ENCODE peak calls at places on chromosomes 7 and 10, in ten cellular contexts. Y, N, E, S, D, U, I, R, A and L are unnamed samples.
A peak's percentile ranks its signal among the peaks of the same experiment; 100 is the strongest.

GRCh38 chr10:14200645-14201534 is 129.8 kb downstream of the FRMD4A start:
- DNase-seq in D (no peak), N (peak; percentile 26), U (peak; percentile 8), I (no peak), E (no peak), R (peak; percentile 85), Y (no peak), S (no peak), A (no peak), L (no peak)

GRCh38 chr7:17498230-17498629 is 199.8 kb downstream of the AHR start:
- DNase-seq in D (no peak), E (no peak), R (no peak), I (no peak), A (no peak), Y (no peak), S (no peak), U (no peak), N (no peak), L (no peak)

GRCh38 chr10:70866424-70866823 is 21.9 kb downstream of the PCBD1 start:
- DNase-seq in R (no peak), E (no peak), S (peak; percentile 70), I (no peak), Y (no peak), D (no peak), N (no peak), A (no peak), U (no peak), L (no peak)

GRCh38 chr7:142800699-142801260 is 30.0 kb downstream of the PRSS2 start:
- DNase-seq in R (no peak), N (no peak), S (no peak), I (no peak), A (peak; percentile 28), Y (no peak), U (no peak), E (no peak), D (no peak), L (no peak)

GRCh38 chr7:73986158-73986631 is 41.8 kb upstream of the ELN start:
- DNase-seq in Y (peak; percentile 27), A (no peak), E (no peak), N (peak; percentile 51), D (no peak), I (no peak), R (no peak), S (no peak), U (peak; percentile 51), L (no peak)

GRCh38 chr7:64180989-64181388 is 26.0 kb upstream of the ZNF735 start:
- DNase-seq in A (no peak), N (peak; percentile 55), U (no peak), S (peak; percentile 8), E (no peak), D (no peak), Y (no peak), R (peak; percentile 21), I (no peak), L (no peak)

GRCh38 chr10:111998728-111999127 is 184.8 kb downstream of the GPAM start:
- DNase-seq in D (no peak), A (no peak), N (no peak), E (no peak), R (no peak), Y (no peak), I (no peak), S (no peak), U (no peak), L (no peak)

GRCh38 chr10:28479366-28479765 is 53.6 kb upstream of the WAC start:
- DNase-seq in A (no peak), U (no peak), R (no peak), I (no peak), E (no peak), D (no peak), Y (no peak), N (peak; percentile 69), S (no peak), L (no peak)

GRCh38 chr10:24277771-24278518 is 69.0 kb downstream of the KIAA1217 start:
- DNase-seq in A (no peak), Y (no peak), I (no peak), D (no peak), U (no peak), S (no peak), E (no peak), N (no peak), R (no peak), L (no peak)

GRCh38 chr7:28973591-28973990 is 15.5 kb upstream of the TRIL start:
- DNase-seq in N (no peak), D (no peak), A (no peak), Y (no peak), R (no peak), I (no peak), U (no peak), E (no peak), S (no peak), L (no peak)

GRCh38 chr10:18313146-18313542 is 172.9 kb downstream of the CACNB2 start:
- DNase-seq in S (no peak), U (no peak), Y (no peak), D (no peak), E (no peak), R (no peak), A (no peak), I (no peak), N (no peak), L (no peak)

GRCh38 chr10:5528989-5529701 is 4.4 kb downstream of the CALML3 start:
- DNase-seq in I (no peak), S (no peak), U (peak; percentile 4), N (no peak), A (peak; percentile 47), D (peak; percentile 34), Y (peak; percentile 20), E (no peak), R (no peak), L (no peak)

GRCh38 chr10:5529702-5530411 is 5.1 kb downstream of the CALML3 start:
- DNase-seq in A (peak; percentile 25), S (no peak), D (peak; percentile 9), Y (peak; percentile 19), R (no peak), N (no peak), E (no peak), U (peak; percentile 5), I (no peak), L (peak; percentile 31)

GRCh38 chr10:5530846-5531557 is 6.2 kb downstream of the CALML3 start:
- DNase-seq in N (no peak), Y (peak; percentile 16), E (no peak), D (peak; percentile 47), R (no peak), I (no peak), A (peak; percentile 43), U (peak; percentile 2), S (no peak), L (peak; percentile 3)

GRCh38 chr10:5531558-5532230 is 6.9 kb downstream of the CALML3 start:
- DNase-seq in S (no peak), U (peak; percentile 5), N (no peak), Y (peak; percentile 7), E (no peak), D (peak; percentile 24), I (no peak), A (peak; percentile 38), R (no peak), L (no peak)

GRCh38 chr10:5530412-5530806 is 5.6 kb downstream of the CALML3 start:
- DNase-seq in Y (peak; percentile 11), I (no peak), S (no peak), A (peak; percentile 25), D (peak; percentile 43), E (no peak), R (no peak), N (no peak), U (peak; percentile 3), L (peak; percentile 22)
- H3K27ac ChIP-seq in Y (peak overlapping the region; percentile 57), I (no peak overlapping the region), S (no peak overlapping the region), A (no peak overlapping the region), D (no peak overlapping the region), E (peak overlapping the region; percentile 26), R (no peak overlapping the region), N (no peak overlapping the region), U (no peak overlapping the region), L (no peak overlapping the region)

DNA sequence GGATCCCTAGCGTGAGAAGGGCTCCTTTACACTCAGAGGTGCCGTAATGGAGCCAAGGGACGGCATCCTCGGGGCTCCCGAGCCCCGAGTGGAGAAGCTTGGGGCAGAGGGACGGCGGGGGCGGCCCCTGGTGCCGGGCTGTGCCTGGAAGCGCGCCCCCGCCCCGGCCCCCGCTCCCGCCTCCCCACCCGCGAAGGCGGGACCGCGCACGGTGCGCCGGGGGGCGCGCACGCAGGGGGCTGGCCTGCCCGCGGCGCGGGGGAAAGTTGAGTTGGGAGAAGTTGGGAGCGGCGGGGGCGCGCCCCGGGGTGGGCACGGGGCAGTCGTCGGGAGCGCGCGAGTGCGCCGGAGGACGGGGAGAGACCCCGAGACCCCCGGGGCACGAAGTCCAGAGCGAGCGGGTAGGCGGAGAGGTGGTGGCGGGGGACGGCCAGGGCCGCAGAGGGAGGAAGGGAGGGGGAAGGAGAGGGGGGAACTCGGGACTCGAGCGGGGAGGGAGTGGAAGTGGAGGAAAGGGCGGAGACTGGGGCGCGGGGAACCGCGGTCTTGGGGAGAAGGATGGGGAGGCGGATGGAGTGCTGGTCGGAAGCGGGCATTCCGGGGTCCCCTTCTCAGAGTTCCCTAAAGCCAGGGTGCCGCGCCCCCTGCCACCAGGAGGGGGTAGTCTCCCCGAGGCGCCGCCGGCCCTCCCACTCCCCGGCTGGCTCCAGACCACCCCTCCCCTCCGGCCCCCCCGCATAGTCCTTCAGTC is at the start of gene SLC4A2:
- DNase-seq in I (no peak), N (peak; percentile 98), D (peak; percentile 95), E (peak; percentile 72), R (peak; percentile 93), U (peak; percentile 83), S (peak; percentile 81), A (peak; percentile 90), Y (peak; percentile 83), L (peak; percentile 71)
- TF ChIP-seq POLR2AphosphoS5 in I (no peak), N (peak; percentile 44), D (peak; percentile 88), E (no peak), R (peak; percentile 64), U (peak; percentile 68), S (no peak), A (no peak), Y (peak; percentile 49), L (no peak)

GRCh38 chr10:78150756-78151155 is 117.1 kb downstream of the RPS24 start:
- DNase-seq in N (no peak), E (no peak), D (no peak), R (no peak), A (no peak), S (no peak), Y (no peak), I (no peak), U (no peak), L (no peak)

DNA sequence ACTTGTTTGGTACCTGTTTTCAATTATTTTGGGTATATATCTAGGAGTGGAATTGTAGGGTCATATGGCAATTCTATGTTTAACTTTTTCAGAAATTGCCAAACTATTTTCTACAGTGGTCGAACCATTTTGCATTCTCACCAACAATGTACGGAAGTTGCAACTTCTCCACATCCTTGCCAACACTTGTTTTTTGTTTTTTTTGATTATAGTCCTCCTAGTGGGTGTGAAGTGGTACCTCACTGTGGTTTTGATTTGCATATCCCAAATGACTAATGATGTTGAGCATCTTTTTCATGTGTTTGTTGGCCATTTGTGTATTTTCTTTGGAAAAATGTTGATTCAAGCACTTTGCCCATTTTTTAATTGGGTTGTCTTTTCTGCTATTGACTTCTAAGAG is 122.1 kb downstream of the RPS24 start:
- DNase-seq in I (no peak), U (no peak), Y (no peak), R (no peak), A (no peak), N (no peak), S (no peak), E (no peak), D (no peak), L (no peak)
- TF ChIP-seq CTCF in I (no peak), U (no peak), Y (no peak), R (peak; percentile 20), A (no peak), N (no peak), S (no peak), E (no peak), D (no peak), L (no peak)

GRCh38 chr10:131495224-131495623 is 183.7 kb upstream of the TCERG1L start:
- DNase-seq in N (no peak), D (no peak), Y (no peak), R (no peak), E (no peak), I (no peak), S (no peak), U (no peak), A (no peak), L (no peak)
- H3K27ac ChIP-seq in N (no peak overlapping the region), D (no peak overlapping the region), Y (no peak overlapping the region), R (no peak overlapping the region), E (no peak overlapping the region), I (no peak overlapping the region), S (no peak overlapping the region), U (no peak overlapping the region), A (no peak overlapping the region), L (no peak overlapping the region)